ENCODE peak calls at places on chromosomes 5 and 9, in nine cellular contexts. I is BE2C, P is fibroblast of villous mesenchyme, S is adrenal gland, Z is HFF-Myc, D is brain microvascular endothelial cell, O is astrocyte of the cerebellum, X is fibroblast of mammary gland, U is MM.1S. W is an unnamed sample.

GRCh38 chr9:70607926-70608325 is 193.5 kb upstream of the KLF9 start:
- DNase-seq in Z (no peak), S (peak), D (no peak), I (peak), O (no peak), U (no peak), P (no peak), X (peak), W (no peak)

GRCh38 chr5:138753794-138754698 is 821 bp downstream of the CTNNA1 start:
- DNase-seq in Z (peak), P (peak), U (no peak), D (peak), O (peak), I (peak), X (peak), S (peak), W (peak)

GRCh38 chr9:93644397-93645088 is 68.2 kb downstream of the PHF2 start:
- DNase-seq in U (no peak), Z (no peak), I (peak), X (no peak), O (no peak), D (no peak), S (peak), P (no peak), W (no peak)

GRCh38 chr5:172531704-172532026 is 77.3 kb upstream of the SH3PXD2B start:
- DNase-seq in D (no peak), P (no peak), X (no peak), I (no peak), U (no peak), O (no peak), S (no peak), Z (no peak), W (no peak)

GRCh38 chr5:78530342-78531096 is 118.1 kb downstream of the LHFPL2 start:
- DNase-seq in I (no peak), Z (no peak), S (peak), O (no peak), U (no peak), X (peak), D (peak), P (peak), W (peak)

GRCh38 chr5:170429014-170429413 is 39.8 kb upstream of the KCNMB1 start:
- DNase-seq in D (no peak), Z (no peak), U (no peak), S (no peak), O (no peak), I (no peak), X (peak), P (peak), W (no peak)

GRCh38 chr9:5953743-5954707 is 61.4 kb downstream of the RANBP6 start:
- DNase-seq in Z (no peak), S (no peak), P (peak), X (peak), I (no peak), U (no peak), O (no peak), D (no peak), W (no peak)

GRCh38 chr5:150585781-150586461 is 54.5 kb upstream of the SYNPO start:
- DNase-seq in U (no peak), O (no peak), D (no peak), X (no peak), P (no peak), Z (no peak), I (no peak), S (no peak), W (no peak)

GRCh38 chr5:140253985-140254384 is 48.9 kb downstream of the PFDN1 start:
- DNase-seq in S (no peak), X (peak), O (no peak), D (no peak), Z (no peak), P (peak), U (no peak), I (no peak), W (peak)

GRCh38 chr5:112467467-112467866 is 48.4 kb upstream of the EPB41L4A start:
- DNase-seq in Z (no peak), I (no peak), D (no peak), O (no peak), P (no peak), U (no peak), X (no peak), S (no peak), W (no peak)

GRCh38 chr9:90942555-90942954 is 140.9 kb downstream of the SYK start:
- DNase-seq in P (no peak), O (no peak), I (no peak), Z (no peak), U (peak), X (no peak), D (no peak), S (no peak), W (no peak)

GRCh38 chr9:98249774-98250173 is 5.7 kb downstream of the TBC1D2 start:
- DNase-seq in I (no peak), X (no peak), S (no peak), U (no peak), P (no peak), D (no peak), O (no peak), Z (no peak), W (no peak)

GRCh38 chr5:180602481-180603075 is 11.3 kb upstream of the SCGB3A1 start:
- DNase-seq in X (no peak), U (no peak), O (no peak), P (no peak), Z (no peak), S (no peak), I (peak), D (no peak), W (no peak)

GRCh38 chr5:39714036-39714698 is 289.4 kb upstream of the DAB2 start:
- DNase-seq in X (peak), S (peak), O (peak), U (peak), I (peak), D (peak), Z (no peak), P (peak), W (peak)

GRCh38 chr9:136769710-136770191 is 5.4 kb upstream of the LCN15 start:
- DNase-seq in D (no peak), U (peak), P (no peak), Z (no peak), X (no peak), I (peak), O (no peak), S (no peak), W (no peak)

GRCh38 chr5:62093981-62094380 is 212.0 kb upstream of the KIF2A start:
- DNase-seq in U (no peak), O (peak), D (peak), X (peak), P (peak), Z (no peak), I (peak), S (peak), W (peak)

GRCh38 chr5:142700566-142700965 is 14.7 kb upstream of the FGF1 start:
- DNase-seq in U (no peak), I (no peak), S (no peak), P (no peak), D (no peak), Z (no peak), X (no peak), O (no peak), W (no peak)

GRCh38 chr5:170628028-170628427 is 124.2 kb downstream of the KCNIP1 start:
- DNase-seq in U (no peak), Z (no peak), P (no peak), O (no peak), I (no peak), S (no peak), D (no peak), X (no peak), W (no peak)

GRCh38 chr5:40774626-40775025 is 18.9 kb upstream of the TTC33 start:
- DNase-seq in S (no peak), X (no peak), D (no peak), I (no peak), P (no peak), O (no peak), U (no peak), Z (no peak), W (no peak)

GRCh38 chr5:127293373-127293772 is 2.8 kb downstream of the MEGF10 start:
- DNase-seq in I (no peak), Z (no peak), D (no peak), O (no peak), U (no peak), P (no peak), S (no peak), X (no peak), W (no peak)

GRCh38 chr9:38144421-38144820 is 75.4 kb upstream of the SHB start:
- DNase-seq in D (peak), Z (no peak), P (peak), U (no peak), S (no peak), O (peak), I (no peak), X (peak), W (peak)

GRCh38 chr5:76980518-76981144 is 27.8 kb downstream of the CRHBP start:
- DNase-seq in U (no peak), O (no peak), D (no peak), Z (no peak), P (peak), I (no peak), S (no peak), X (no peak), W (no peak)

GRCh38 chr5:173353070-173353379 is 24.8 kb upstream of the STC2 start:
- DNase-seq in I (no peak), Z (no peak), O (no peak), U (no peak), P (no peak), D (no peak), X (no peak), S (no peak), W (no peak)

GRCh38 chr5:96142786-96143434 is 181.3 kb upstream of the ELL2 start:
- DNase-seq in X (peak), Z (peak), U (no peak), D (no peak), S (no peak), P (peak), O (no peak), I (no peak), W (peak)

GRCh38 chr5:156515799-156516198 is 188.8 kb downstream of the SGCD start:
- DNase-seq in X (no peak), O (no peak), I (no peak), S (no peak), D (no peak), P (no peak), U (no peak), Z (no peak), W (no peak)

GRCh38 chr9:133638076-133638475 is 1.9 kb downstream of the DBH start:
- DNase-seq in I (no peak), D (no peak), S (no peak), Z (no peak), O (no peak), U (no peak), X (no peak), P (no peak), W (no peak)

GRCh38 chr9:33220681-33221567 is 19.0 kb upstream of the SPINK4 start:
- DNase-seq in S (no peak), O (no peak), Z (no peak), P (no peak), X (no peak), U (peak), I (no peak), D (no peak), W (no peak)

GRCh38 chr5:111070272-111071134 is 1.0 kb upstream of the TSLP start:
- DNase-seq in D (no peak), U (no peak), P (peak), O (no peak), I (peak), X (peak), Z (no peak), S (no peak), W (peak)

GRCh38 chr9:29285818-29286217 is 1712.5 kb upstream of the C9orf72 start:
- DNase-seq in I (no peak), O (no peak), S (no peak), X (peak), P (peak), D (no peak), Z (no peak), U (no peak), W (peak)

GRCh38 chr9:131010482-131011273 is 1.7 kb downstream of the LAMC3 start:
- DNase-seq in P (no peak), S (no peak), D (no peak), O (no peak), Z (no peak), U (no peak), I (no peak), X (no peak), W (no peak)

GRCh38 chr9:131008086-131008485 is 888 bp upstream of the LAMC3 start:
- DNase-seq in Z (no peak), X (no peak), U (no peak), P (no peak), I (no peak), S (no peak), O (no peak), D (no peak), W (no peak)

GRCh38 chr9:131011274-131012022 is 2.5 kb downstream of the LAMC3 start:
- DNase-seq in Z (no peak), O (no peak), D (no peak), S (peak), U (no peak), P (peak), X (no peak), I (no peak), W (no peak)

GRCh38 chr9:131008563-131008908 is 438 bp upstream of the LAMC3 start:
- DNase-seq in D (no peak), S (no peak), O (no peak), X (no peak), Z (no peak), U (no peak), I (no peak), P (no peak), W (no peak)

GRCh38 chr9:131008909-131009618 is at the start of gene LAMC3:
- DNase-seq in D (no peak), X (no peak), I (peak), O (no peak), S (peak), U (no peak), P (no peak), Z (no peak), W (no peak)
- TF ChIP-seq CTCF in D (peak), X (peak), I (peak), O (peak), S (peak), U (no peak), P (peak), Z (peak), W (peak)

DNA sequence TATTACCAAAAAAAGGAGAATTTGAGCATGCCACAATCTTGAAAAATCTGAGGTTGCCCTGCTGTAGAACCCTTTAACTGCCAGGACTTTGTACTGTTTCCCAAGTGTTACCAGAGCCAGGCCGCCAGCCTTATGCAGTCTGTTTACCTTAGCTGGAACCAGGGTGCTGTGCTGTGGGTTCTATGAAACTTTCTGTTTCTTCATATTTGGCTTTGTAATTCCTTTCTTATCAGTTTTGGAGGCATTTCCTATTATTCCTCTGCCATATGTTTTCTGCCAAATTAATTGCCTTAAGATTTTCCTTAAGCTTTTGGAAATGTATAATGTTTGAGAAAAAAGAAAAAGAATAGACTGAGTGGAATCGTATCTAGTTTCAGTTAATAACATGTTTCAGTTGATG is 2.1 kb downstream of the S1PR3 start:
- DNase-seq in U (no peak), O (no peak), Z (no peak), I (no peak), S (peak), X (no peak), P (peak), D (no peak), W (peak)
- H3K4me3 ChIP-seq in U (no peak), O (no peak), Z (peak), I (no peak), S (no peak), X (peak), P (peak), D (peak), W (peak)

GRCh38 chr9:3012245-3012644 is 168.3 kb upstream of the PUM3 start:
- DNase-seq in I (no peak), S (no peak), D (no peak), X (no peak), O (no peak), Z (no peak), P (no peak), U (no peak), W (no peak)

GRCh38 chr9:3004572-3004971 is 160.7 kb upstream of the PUM3 start:
- DNase-seq in Z (no peak), P (no peak), U (peak), O (no peak), S (no peak), D (no peak), I (no peak), X (no peak), W (no peak)

GRCh38 chr9:3007331-3007730 is 163.4 kb upstream of the PUM3 start:
- DNase-seq in S (no peak), X (no peak), P (no peak), U (no peak), Z (no peak), O (no peak), I (no peak), D (no peak), W (no peak)

GRCh38 chr9:3006917-3007316 is 163.0 kb upstream of the PUM3 start:
- DNase-seq in D (no peak), I (no peak), X (no peak), P (no peak), U (no peak), S (no peak), Z (no peak), O (no peak), W (no peak)

GRCh38 chr9:3008091-3008490 is 164.2 kb upstream of the PUM3 start:
- DNase-seq in S (no peak), P (no peak), Z (no peak), D (no peak), O (no peak), U (no peak), I (no peak), X (no peak), W (no peak)
- TF ChIP-seq CTCF in S (no peak), P (no peak), Z (no peak), D (no peak), O (peak), U (no peak), I (no peak), X (no peak), W (no peak)

GRCh38 chr9:121598167-121599000 is 53.0 kb upstream of the DAB2IP start:
- DNase-seq in U (no peak), X (peak), P (peak), O (peak), Z (no peak), I (no peak), S (peak), D (peak), W (peak)
- H3K4me3 ChIP-seq in U (no peak), X (no peak), P (peak), O (peak), Z (peak), I (no peak), S (no peak), D (peak), W (no peak)

GRCh38 chr9:112844771-112845542 is 45.7 kb downstream of the SLC46A2 start:
- DNase-seq in U (peak), X (peak), P (peak), S (peak), I (peak), O (peak), D (peak), Z (peak), W (peak)
- TF ChIP-seq CTCF in U (peak), X (peak), P (peak), S (peak), I (peak), O (peak), D (peak), Z (peak), W (peak)

DNA sequence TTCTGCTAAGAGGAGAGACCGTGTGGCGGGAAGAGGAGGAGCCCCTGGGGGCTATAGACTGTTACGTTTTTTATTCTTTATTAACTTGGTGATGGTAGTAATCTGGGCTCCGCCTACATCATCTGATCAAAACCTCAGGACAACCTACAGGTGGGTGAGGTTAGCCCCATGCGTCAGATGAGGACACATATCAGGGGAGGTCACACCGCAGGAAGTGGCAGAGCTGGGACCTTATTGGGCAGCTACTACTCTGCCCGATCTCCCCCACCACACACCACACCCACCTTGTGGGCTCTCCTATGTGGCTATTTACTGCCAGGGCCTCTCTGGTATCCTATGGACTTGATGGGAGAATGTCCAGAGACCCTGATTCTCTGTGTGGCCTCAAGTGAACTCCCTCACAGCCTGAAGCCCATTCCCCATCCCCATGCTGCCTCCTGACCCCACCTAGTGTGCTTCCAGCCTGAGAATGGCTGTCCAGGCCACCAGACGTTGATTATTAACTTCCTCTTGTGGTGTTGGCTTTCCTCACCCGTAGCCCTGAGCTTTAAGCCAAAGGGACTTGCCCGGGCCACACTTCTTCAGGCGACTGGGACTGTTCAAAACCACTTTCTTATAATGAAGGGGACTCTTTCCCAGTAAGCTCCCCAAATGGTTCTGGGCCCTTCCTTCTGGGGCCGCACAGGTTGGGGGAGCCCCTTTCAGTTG is 8.2 kb downstream of the UNC5A start:
- DNase-seq in I (peak), Z (no peak), D (no peak), X (no peak), S (no peak), P (no peak), U (no peak), O (no peak), W (no peak)
- H3K4me3 ChIP-seq in I (peak), Z (no peak), D (no peak), X (no peak), S (no peak), P (no peak), U (no peak), O (no peak), W (no peak)

DNA sequence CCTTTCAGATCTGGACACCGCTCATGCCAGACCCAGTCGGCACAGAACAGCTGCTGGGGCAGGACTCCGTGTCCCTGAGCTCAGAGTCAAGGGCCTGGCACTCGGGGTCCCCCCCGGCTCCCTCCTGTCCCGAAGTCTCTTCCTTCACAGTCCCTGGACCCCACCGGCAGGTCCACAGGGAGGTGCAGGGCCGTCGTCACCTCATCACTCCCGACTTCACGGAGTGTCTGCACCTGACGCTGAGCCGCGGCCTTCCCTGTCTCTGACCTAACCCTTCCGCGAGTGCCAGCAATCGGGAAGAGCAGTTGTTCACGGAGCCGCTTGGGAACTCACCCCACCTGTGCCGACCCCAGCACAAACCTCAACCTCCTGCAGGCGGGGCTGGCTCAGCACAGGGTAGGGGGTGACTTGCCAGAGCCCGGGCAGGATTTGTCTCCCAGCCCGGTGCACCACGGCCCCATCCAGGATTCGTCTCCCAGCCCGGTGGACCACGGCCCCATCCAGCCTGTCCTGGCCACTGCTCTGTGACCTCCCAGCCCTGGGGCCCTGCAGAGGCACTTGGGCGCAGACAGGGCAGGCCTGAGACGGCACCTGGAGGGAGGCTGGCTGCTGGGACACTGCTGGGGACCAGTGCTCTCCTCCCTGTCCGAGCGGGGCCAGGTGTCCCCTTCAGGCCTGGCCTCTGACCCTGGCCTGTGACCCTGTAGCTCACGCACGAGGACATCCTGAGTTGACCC is 9.9 kb upstream of the SLC9A3 start:
- DNase-seq in O (no peak), P (no peak), D (no peak), I (peak), U (peak), S (no peak), Z (no peak), X (no peak), W (no peak)
- TF ChIP-seq CTCF in O (no peak), P (no peak), D (no peak), I (no peak), U (no peak), S (no peak), Z (no peak), X (no peak), W (no peak)